ENCODE peak calls at places on chromosome 18, in five cellular contexts. T is upper lobe of left lung, U is HepG2, M is GM12878, R is K562. X is an unnamed sample. For H3K27me3, the result is how much of the 10 kb centered on the place peaks cover.

GRCh38 chr18:45168883-45169585 is 446.2 kb upstream of the SLC14A2 start:
- ATAC-seq in U (no peak), M (no peak), T (no peak), R (no peak), X (peak)

GRCh38 chr18:77250501-77250925 is 865 bp downstream of the GALR1 start:
- ATAC-seq in M (no peak), T (no peak), R (no peak), U (no peak), X (no peak)

GRCh38 chr18:44927127-44927849 is 246.6 kb downstream of the SETBP1 start:
- ATAC-seq in U (no peak), M (peak), T (no peak), R (no peak), X (no peak)

GRCh38 chr18:40851014-40851429 is 1104.0 kb upstream of the PIK3C3 start:
- ATAC-seq in U (no peak), M (peak), R (no peak), T (peak), X (no peak)

GRCh38 chr18:77495982-77496690 is 246.5 kb downstream of the GALR1 start:
- ATAC-seq in T (no peak), M (no peak), R (no peak), U (no peak), X (no peak)

GRCh38 chr18:6566338-6566911 is 151.7 kb upstream of the L3MBTL4 start:
- ATAC-seq in T (no peak), U (no peak), M (no peak), R (no peak), X (no peak)

GRCh38 chr18:44917865-44918476 is 237.3 kb downstream of the SETBP1 start:
- ATAC-seq in R (no peak), T (no peak), U (peak), M (no peak), X (peak)

GRCh38 chr18:45481846-45482245 is 133.4 kb upstream of the SLC14A2 start:
- ATAC-seq in U (no peak), R (no peak), M (no peak), T (no peak), X (no peak)

GRCh38 chr18:36454848-36455458 is 157.4 kb downstream of the FHOD3 start:
- ATAC-seq in R (no peak), M (no peak), U (no peak), T (no peak), X (no peak)

DNA sequence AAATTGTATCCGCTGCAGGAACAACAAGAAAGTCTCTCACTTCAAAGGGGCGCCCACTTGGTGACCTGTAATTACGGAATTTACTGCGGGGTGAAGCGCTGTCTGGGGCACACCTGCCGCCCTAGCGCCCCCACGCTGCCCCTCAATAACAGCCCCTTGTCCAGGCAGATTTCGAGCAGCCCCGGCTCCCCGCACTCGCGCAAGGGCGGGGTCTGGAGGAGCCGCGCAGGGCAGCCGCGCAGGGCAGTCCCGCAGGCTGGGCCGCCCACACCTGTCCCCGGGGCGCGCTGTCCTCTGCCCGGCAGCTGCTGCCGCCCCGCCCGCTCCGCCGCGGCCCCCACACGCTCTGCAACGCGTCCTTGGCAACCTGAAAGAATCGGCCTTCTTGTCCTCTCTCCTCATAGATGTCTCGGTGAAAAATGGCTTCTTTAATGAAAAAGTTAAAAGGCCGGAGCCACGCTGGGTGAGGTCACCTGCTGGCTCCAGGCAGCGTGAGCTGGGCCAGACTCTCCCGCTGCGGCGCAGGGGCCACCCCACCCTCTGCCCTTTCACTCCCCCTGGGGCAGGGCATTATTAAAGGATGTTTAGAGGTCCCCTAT is 218.1 kb downstream of the VAPA start:
- ATAC-seq in M (no peak), T (no peak), R (peak), U (peak), X (peak)
- TF ChIP-seq EP300 in M (no peak), T (no peak), R (no peak), U (no peak), X (no peak)

GRCh38 chr18:67486534-67486933 is 30.0 kb downstream of the DSEL start:
- ATAC-seq in T (no peak), M (no peak), R (no peak), U (no peak), X (no peak)
- H3K27me3 ChIP-seq in T (under half), M (under half), R (under half), U (under half), X (under half)

GRCh38 chr18:12027480-12027879 is 46.2 kb downstream of the IMPA2 start:
- ATAC-seq in M (no peak), U (no peak), R (no peak), T (no peak), X (no peak)

GRCh38 chr18:12028674-12029073 is 47.4 kb downstream of the IMPA2 start:
- ATAC-seq in R (no peak), U (no peak), M (no peak), T (no peak), X (no peak)

GRCh38 chr18:12028040-12028628 is 46.8 kb downstream of the IMPA2 start:
- ATAC-seq in T (peak), U (no peak), R (no peak), M (no peak), X (no peak)

GRCh38 chr18:12026562-12026961 is 45.3 kb downstream of the IMPA2 start:
- ATAC-seq in R (no peak), U (no peak), T (no peak), M (no peak), X (no peak)

GRCh38 chr18:12027046-12027445 is 45.7 kb downstream of the IMPA2 start:
- ATAC-seq in M (no peak), U (peak), T (peak), R (no peak), X (peak)
- H3K27ac ChIP-seq in M (no peak), U (no peak), T (peak), R (no peak), X (peak)

GRCh38 chr18:24060644-24061043 is 46.1 kb downstream of the TTC39C start:
- ATAC-seq in T (no peak), U (no peak), R (no peak), M (no peak), X (peak)

GRCh38 chr18:24063121-24063731 is 48.7 kb downstream of the TTC39C start:
- ATAC-seq in M (no peak), T (no peak), U (peak), R (no peak), X (no peak)

GRCh38 chr18:24068945-24069693 is 54.6 kb downstream of the TTC39C start:
- ATAC-seq in M (no peak), U (no peak), R (no peak), T (no peak), X (no peak)

GRCh38 chr18:24065942-24066341 is 51.4 kb downstream of the TTC39C start:
- ATAC-seq in R (no peak), M (no peak), T (no peak), U (no peak), X (no peak)

DNA sequence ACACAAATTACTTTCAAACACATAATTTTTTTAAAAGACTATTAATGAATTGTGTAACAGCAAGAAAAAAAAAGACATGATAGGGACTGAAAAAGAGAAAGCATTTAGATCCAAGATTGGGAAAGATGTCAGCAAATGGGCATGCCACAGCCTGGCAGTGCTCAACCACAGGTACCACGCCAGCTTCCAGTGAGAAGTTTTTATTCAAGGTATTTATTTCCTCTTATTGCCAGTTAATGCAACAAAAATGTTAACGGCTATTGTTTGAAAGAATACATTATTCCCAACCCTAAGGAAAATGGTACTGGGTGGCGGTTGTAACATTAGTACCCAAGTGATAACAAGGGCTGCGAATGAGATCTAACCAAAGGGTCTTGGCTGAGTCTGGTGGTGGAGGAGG is 50.1 kb downstream of the TTC39C start:
- ATAC-seq in T (no peak), M (no peak), R (no peak), U (no peak), X (no peak)
- TF ChIP-seq EP300 in T (no peak), M (no peak), R (no peak), U (no peak), X (no peak)

GRCh38 chr18:8478166-8478967 is 130.9 kb upstream of the RAB12 start:
- ATAC-seq in U (peak), R (peak), M (peak), T (peak), X (peak)

GRCh38 chr18:8477615-8478014 is 131.6 kb upstream of the RAB12 start:
- ATAC-seq in T (no peak), M (no peak), R (no peak), U (no peak), X (no peak)

GRCh38 chr18:8478968-8479370 is 130.3 kb upstream of the RAB12 start:
- ATAC-seq in M (no peak), R (no peak), T (no peak), U (peak), X (no peak)

GRCh38 chr18:8471373-8471772 is 137.9 kb upstream of the RAB12 start:
- ATAC-seq in M (no peak), R (no peak), U (no peak), T (no peak), X (no peak)

GRCh38 chr18:8474661-8475060 is 134.6 kb upstream of the RAB12 start:
- ATAC-seq in T (no peak), M (no peak), U (no peak), R (no peak), X (no peak)
- H3K27me3 ChIP-seq in T (under half), M (under half), U (under half), R (half or more), X (under half)

GRCh38 chr18:35028556-35028955 is 12.7 kb upstream of the MAPRE2 start:
- ATAC-seq in T (no peak), U (no peak), M (no peak), R (no peak), X (no peak)

GRCh38 chr18:35024196-35024595 is 17.0 kb upstream of the MAPRE2 start:
- ATAC-seq in T (no peak), U (no peak), M (no peak), R (no peak), X (no peak)

GRCh38 chr18:35024965-35025364 is 16.2 kb upstream of the MAPRE2 start:
- ATAC-seq in R (no peak), U (peak), T (peak), M (no peak), X (peak)

GRCh38 chr18:35027206-35027605 is 14.0 kb upstream of the MAPRE2 start:
- ATAC-seq in T (no peak), R (peak), M (no peak), U (no peak), X (no peak)

GRCh38 chr18:35026407-35027061 is 14.7 kb upstream of the MAPRE2 start:
- ATAC-seq in U (peak), T (peak), R (peak), M (peak), X (no peak)
- H3K27ac ChIP-seq in U (no peak), T (no peak), R (no peak), M (no peak), X (peak)

DNA sequence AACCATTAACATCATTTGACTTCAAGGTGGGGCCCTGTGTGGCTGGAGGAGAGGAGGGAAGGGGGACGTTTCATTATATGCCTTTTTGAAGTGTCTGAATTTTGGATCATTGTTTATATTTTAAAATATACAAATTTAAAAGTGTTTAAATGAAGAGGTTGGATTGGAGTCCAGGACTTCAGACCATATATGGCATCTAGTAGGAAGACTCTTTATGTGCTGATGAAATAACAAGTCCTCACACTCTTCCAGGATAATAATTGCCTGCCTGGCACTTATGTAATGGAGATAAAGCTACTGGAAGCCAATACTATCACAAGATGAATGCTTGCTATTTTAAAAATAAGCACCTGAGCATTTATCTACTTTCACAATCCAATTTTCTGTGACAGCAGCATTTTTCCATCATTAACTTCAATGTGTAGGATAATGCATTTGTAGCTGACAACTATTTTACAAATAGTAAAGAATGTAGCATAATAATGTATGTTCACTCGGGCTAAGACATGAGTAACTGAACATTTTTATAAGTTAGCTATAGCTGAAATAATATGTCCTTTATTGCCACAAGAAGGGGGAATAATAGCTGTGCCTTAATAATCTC is 188.4 kb downstream of the MTCL1 start:
- ATAC-seq in M (no peak), T (no peak), U (no peak), R (peak), X (no peak)
- TF ChIP-seq EP300 in M (no peak), T (no peak), U (no peak), R (peak), X (no peak)

X was measured in gastroesophageal sphincter.